ENCODE peak calls at places on chromosomes 1 and 21, in eight cellular contexts. C, W, J, M, D, X, Q and Z are unnamed samples.

GRCh38 chr1:246567258-246568235 is 1.3 kb downstream of the CNST start:
- DNase-seq in C (no peak), W (peak; percentile 16), J (peak; percentile 75), M (no peak), D (no peak), X (no peak), Q (peak; percentile 80), Z (no peak)

GRCh38 chr1:155607708-155608107 is 2.3 kb upstream of the MSTO1 start:
- DNase-seq in C (no peak), W (no peak), J (no peak), M (no peak), D (no peak), X (no peak), Q (peak; percentile 31), Z (no peak)

GRCh38 chr1:160942926-160943325 is 11.7 kb downstream of the ITLN2 start:
- DNase-seq in C (no peak), W (no peak), J (no peak), M (no peak), D (no peak), X (no peak), Q (peak; percentile 34), Z (no peak)

GRCh38 chr21:46091118-46091517 is 6.8 kb upstream of the COL6A2 start:
- DNase-seq in C (no peak), W (no peak), J (no peak), M (no peak), D (no peak), X (no peak), Q (no peak), Z (no peak)

GRCh38 chr1:194535369-194535768 is 1349.0 kb upstream of the B3GALT2 start:
- DNase-seq in C (no peak), W (no peak), J (no peak), M (no peak), D (no peak), X (no peak), Q (peak; percentile 20), Z (no peak)

GRCh38 chr1:85479491-85479890 is 14.5 kb upstream of the DDAH1 start:
- DNase-seq in C (no peak), W (no peak), J (no peak), M (no peak), D (no peak), X (no peak), Q (no peak), Z (no peak)

GRCh38 chr1:218683224-218683623 is 338.1 kb downstream of the TGFB2 start:
- DNase-seq in C (no peak), W (no peak), J (no peak), M (no peak), D (no peak), X (no peak), Q (no peak), Z (no peak)

GRCh38 chr1:222288056-222288455 is 259.8 kb downstream of the HHIPL2 start:
- DNase-seq in C (no peak), W (no peak), J (peak; percentile 13), M (no peak), D (no peak), X (no peak), Q (peak; percentile 70), Z (no peak)

GRCh38 chr1:15004396-15004795 is 149.2 kb upstream of the TMEM51 start:
- DNase-seq in C (no peak), W (no peak), J (no peak), M (no peak), D (no peak), X (no peak), Q (peak; percentile 38), Z (no peak)

GRCh38 chr1:231850786-231851185 is 224.2 kb downstream of the DISC1 start:
- DNase-seq in C (no peak), W (no peak), J (no peak), M (no peak), D (no peak), X (no peak), Q (no peak), Z (no peak)

GRCh38 chr1:204065986-204066300 is 7.0 kb upstream of the SOX13 start:
- DNase-seq in C (no peak), W (no peak), J (no peak), M (no peak), D (no peak), X (no peak), Q (no peak), Z (no peak)

GRCh38 chr1:237851209-237851845 is 39.4 kb downstream of the ZP4 start:
- DNase-seq in C (no peak), W (peak; percentile 6), J (no peak), M (peak; percentile 12), D (peak; percentile 48), X (peak; percentile 5), Q (peak; percentile 45), Z (peak; percentile 19)

GRCh38 chr1:224459051-224459450 is 24.5 kb upstream of the WDR26 start:
- DNase-seq in C (no peak), W (no peak), J (no peak), M (no peak), D (peak; percentile 8), X (no peak), Q (no peak), Z (no peak)

GRCh38 chr1:225877570-225877969 is 4.6 kb downstream of the TMEM63A start:
- DNase-seq in C (no peak), W (peak; percentile 33), J (peak; percentile 57), M (no peak), D (peak; percentile 83), X (no peak), Q (peak; percentile 48), Z (no peak)

GRCh38 chr21:38679531-38679930 is 126.2 kb upstream of the ETS2 start:
- DNase-seq in C (no peak), W (no peak), J (peak; percentile 81), M (no peak), D (no peak), X (no peak), Q (peak; percentile 90), Z (peak; percentile 48)

GRCh38 chr1:18606443-18607288 is 24.0 kb upstream of the PAX7 start:
- DNase-seq in C (no peak), W (no peak), J (no peak), M (no peak), D (no peak), X (no peak), Q (no peak), Z (no peak)

GRCh38 chr1:225815526-225816178 is 5.7 kb downstream of the EPHX1 start:
- DNase-seq in C (no peak), W (no peak), J (no peak), M (no peak), D (no peak), X (no peak), Q (no peak), Z (no peak)

GRCh38 chr1:238052496-238053266 is 162.0 kb upstream of the ZP4 start:
- DNase-seq in C (no peak), W (no peak), J (no peak), M (no peak), D (no peak), X (no peak), Q (peak; percentile 2), Z (no peak)

GRCh38 chr1:200525167-200526123 is 95.1 kb downstream of the KIF14 start:
- DNase-seq in C (no peak), W (no peak), J (peak; percentile 59), M (no peak), D (no peak), X (no peak), Q (no peak), Z (no peak)

GRCh38 chr1:203274603-203275381 is 30.5 kb upstream of the BTG2 start:
- DNase-seq in C (no peak), W (peak; percentile 39), J (no peak), M (no peak), D (peak; percentile 77), X (no peak), Q (no peak), Z (no peak)

GRCh38 chr1:112309499-112309898 is 86.5 kb upstream of the CTTNBP2NL start:
- DNase-seq in C (no peak), W (no peak), J (no peak), M (no peak), D (no peak), X (peak; percentile 29), Q (no peak), Z (no peak)

GRCh38 chr1:2544875-2545638 is 11.1 kb upstream of the TNFRSF14 start:
- DNase-seq in C (no peak), W (peak; percentile 37), J (no peak), M (no peak), D (peak; percentile 25), X (no peak), Q (peak; percentile 57), Z (no peak)